ENCODE peak calls at places on chromosomes 4 and X, in four cellular contexts. One of them, this sample, is unnamed. For H3K4me1, the result is how much of the 10 kb centered on the place peaks cover.

GRCh38 chr4:24160358-24160757 is 270.5 kb upstream of the PPARGC1A start:
- DNase-seq in IMR-90: no peak
- DNase-seq in HCT116: no peak
- DNase-seq in upper lobe of left lung: no peak
- DNase-seq in this sample: no peak

GRCh38 chr4:173013232-173013932 is 155.2 kb upstream of the GALNT7 start:
- DNase-seq in IMR-90: peak
- DNase-seq in upper lobe of left lung: no peak
- DNase-seq in HCT116: no peak
- DNase-seq in this sample: no peak

GRCh38 chr4:156362581-156362980 is 408.9 kb upstream of the CTSO start:
- DNase-seq in IMR-90: peak
- DNase-seq in HCT116: no peak
- DNase-seq in upper lobe of left lung: no peak
- DNase-seq in this sample: no peak

GRCh38 chrX:97400492-97400891 is 516.8 kb downstream of the RPA4 start:
- DNase-seq in HCT116: no peak
- DNase-seq in upper lobe of left lung: no peak
- DNase-seq in IMR-90: no peak
- DNase-seq in this sample: no peak

GRCh38 chr4:143773998-143774898 is 73.8 kb upstream of the FREM3 start:
- DNase-seq in IMR-90: peak
- DNase-seq in HCT116: peak
- DNase-seq in upper lobe of left lung: peak
- DNase-seq in this sample: no peak

GRCh38 chrX:109934434-109934833 is 68.5 kb upstream of the TMEM164 start:
- DNase-seq in IMR-90: peak
- DNase-seq in HCT116: no peak
- DNase-seq in upper lobe of left lung: no peak
- DNase-seq in this sample: no peak

GRCh38 chrX:130024127-130024526 is 41.7 kb downstream of the BCORL1 start:
- DNase-seq in HCT116: peak
- DNase-seq in upper lobe of left lung: peak
- DNase-seq in IMR-90: peak
- DNase-seq in this sample: no peak

GRCh38 chr4:176034498-176034897 is 31.1 kb upstream of the WDR17 start:
- DNase-seq in upper lobe of left lung: no peak
- DNase-seq in IMR-90: peak
- DNase-seq in HCT116: peak
- DNase-seq in this sample: no peak

GRCh38 chr4:24674279-24674678 is 89.9 kb upstream of the DHX15 start:
- DNase-seq in HCT116: no peak
- DNase-seq in upper lobe of left lung: no peak
- DNase-seq in IMR-90: no peak
- DNase-seq in this sample: no peak

GRCh38 chr4:55947912-55948725 is 626 bp upstream of the CEP135 start:
- DNase-seq in HCT116: peak
- DNase-seq in IMR-90: peak
- DNase-seq in upper lobe of left lung: peak
- DNase-seq in this sample: no peak

GRCh38 chrX:112832481-112833095 is 8.0 kb downstream of the AMOT start:
- DNase-seq in IMR-90: peak
- DNase-seq in HCT116: peak
- DNase-seq in upper lobe of left lung: peak
- DNase-seq in this sample: no peak

GRCh38 chrX:124421898-124422622 is 75.7 kb downstream of the SH2D1A start:
- DNase-seq in upper lobe of left lung: no peak
- DNase-seq in IMR-90: no peak
- DNase-seq in HCT116: no peak
- DNase-seq in this sample: no peak

GRCh38 chr4:133152330-133152791 is 3.3 kb downstream of the PCDH10 start:
- DNase-seq in IMR-90: no peak
- DNase-seq in upper lobe of left lung: no peak
- DNase-seq in HCT116: no peak
- DNase-seq in this sample: no peak

GRCh38 chr4:133997440-133997839 is 204.1 kb downstream of the PABPC4L start:
- DNase-seq in IMR-90: peak
- DNase-seq in upper lobe of left lung: no peak
- DNase-seq in HCT116: no peak
- DNase-seq in this sample: no peak

GRCh38 chr4:76605099-76605563 is 170.1 kb downstream of the SHROOM3 start:
- DNase-seq in HCT116: no peak
- DNase-seq in IMR-90: peak
- DNase-seq in upper lobe of left lung: no peak
- DNase-seq in this sample: no peak

GRCh38 chrX:107632291-107632690 is 4.0 kb downstream of the PRPS1 start:
- DNase-seq in IMR-90: no peak
- DNase-seq in upper lobe of left lung: no peak
- DNase-seq in HCT116: no peak
- DNase-seq in this sample: no peak

GRCh38 chr4:106704253-106704870 is 331.8 kb downstream of the DKK2 start:
- DNase-seq in upper lobe of left lung: no peak
- DNase-seq in HCT116: no peak
- DNase-seq in IMR-90: no peak
- DNase-seq in this sample: no peak

GRCh38 chr4:32148120-32148666 is 1428.0 kb downstream of the PCDH7 start:
- DNase-seq in HCT116: no peak
- DNase-seq in IMR-90: no peak
- DNase-seq in upper lobe of left lung: no peak
- DNase-seq in this sample: no peak

GRCh38 chr4:10006236-10006603 is 15.1 kb downstream of the SLC2A9 start:
- DNase-seq in HCT116: no peak
- DNase-seq in IMR-90: no peak
- DNase-seq in upper lobe of left lung: peak
- DNase-seq in this sample: no peak

GRCh38 chr4:104722467-104722866 is 227.8 kb upstream of the CXXC4 start:
- DNase-seq in HCT116: no peak
- DNase-seq in upper lobe of left lung: no peak
- DNase-seq in IMR-90: no peak
- DNase-seq in this sample: no peak

GRCh38 chr4:10173754-10174749 is 57.5 kb upstream of the WDR1 start:
- DNase-seq in IMR-90: no peak
- DNase-seq in HCT116: no peak
- DNase-seq in upper lobe of left lung: peak
- DNase-seq in this sample: no peak

GRCh38 chr4:153520871-153521329 is 54.7 kb downstream of the TMEM131L start:
- DNase-seq in upper lobe of left lung: no peak
- DNase-seq in IMR-90: no peak
- DNase-seq in HCT116: no peak
- DNase-seq in this sample: no peak

GRCh38 chr4:68655764-68656444 is 14.5 kb downstream of the UGT2B15 start:
- DNase-seq in upper lobe of left lung: no peak
- DNase-seq in HCT116: no peak
- DNase-seq in IMR-90: no peak
- DNase-seq in this sample: no peak

GRCh38 chr4:14178421-14178820 is 550.9 kb upstream of the BOD1L1 start:
- DNase-seq in IMR-90: peak
- DNase-seq in upper lobe of left lung: no peak
- DNase-seq in HCT116: no peak
- DNase-seq in this sample: no peak

GRCh38 chrX:45758319-45758718 is 557.6 kb upstream of the DIPK2B start:
- DNase-seq in IMR-90: peak
- DNase-seq in upper lobe of left lung: peak
- DNase-seq in HCT116: no peak
- DNase-seq in this sample: no peak

GRCh38 chr4:88006956-88007303 is 505 bp upstream of the PKD2 start:
- DNase-seq in HCT116: no peak
- DNase-seq in IMR-90: no peak
- DNase-seq in upper lobe of left lung: no peak
- DNase-seq in this sample: no peak

GRCh38 chrX:6460893-6461490 is 73.9 kb downstream of the VCX3A start:
- DNase-seq in IMR-90: no peak
- DNase-seq in upper lobe of left lung: no peak
- DNase-seq in HCT116: no peak
- DNase-seq in this sample: no peak

GRCh38 chrX:120768681-120769080 is 107.0 kb downstream of the CT47B1 start:
- DNase-seq in upper lobe of left lung: no peak
- DNase-seq in IMR-90: peak
- DNase-seq in HCT116: no peak
- DNase-seq in this sample: no peak

GRCh38 chr4:161273607-161274006 is 890.2 kb downstream of the FSTL5 start:
- DNase-seq in upper lobe of left lung: no peak
- DNase-seq in HCT116: no peak
- DNase-seq in IMR-90: no peak
- DNase-seq in this sample: no peak

GRCh38 chr4:19051751-19052296 is 1030.3 kb upstream of the LCORL start:
- DNase-seq in upper lobe of left lung: no peak
- DNase-seq in IMR-90: no peak
- DNase-seq in HCT116: no peak
- DNase-seq in this sample: no peak

GRCh38 chr4:184313710-184314659 is 96.3 kb upstream of the ENPP6 start:
- DNase-seq in upper lobe of left lung: peak
- DNase-seq in HCT116: no peak
- DNase-seq in IMR-90: no peak
- DNase-seq in this sample: no peak

GRCh38 chr4:20512053-20512810 is 188.0 kb upstream of the PACRGL start:
- DNase-seq in HCT116: no peak
- DNase-seq in upper lobe of left lung: no peak
- DNase-seq in IMR-90: no peak
- DNase-seq in this sample: no peak

GRCh38 chrX:48937065-48937907 is 18.5 kb upstream of the PIM2 start:
- DNase-seq in HCT116: no peak
- DNase-seq in IMR-90: no peak
- DNase-seq in upper lobe of left lung: peak
- DNase-seq in this sample: no peak

GRCh38 chrX:131792789-131793462 is 230.2 kb upstream of the STK26 start:
- DNase-seq in upper lobe of left lung: peak
- DNase-seq in HCT116: no peak
- DNase-seq in IMR-90: peak
- DNase-seq in this sample: no peak

DNA sequence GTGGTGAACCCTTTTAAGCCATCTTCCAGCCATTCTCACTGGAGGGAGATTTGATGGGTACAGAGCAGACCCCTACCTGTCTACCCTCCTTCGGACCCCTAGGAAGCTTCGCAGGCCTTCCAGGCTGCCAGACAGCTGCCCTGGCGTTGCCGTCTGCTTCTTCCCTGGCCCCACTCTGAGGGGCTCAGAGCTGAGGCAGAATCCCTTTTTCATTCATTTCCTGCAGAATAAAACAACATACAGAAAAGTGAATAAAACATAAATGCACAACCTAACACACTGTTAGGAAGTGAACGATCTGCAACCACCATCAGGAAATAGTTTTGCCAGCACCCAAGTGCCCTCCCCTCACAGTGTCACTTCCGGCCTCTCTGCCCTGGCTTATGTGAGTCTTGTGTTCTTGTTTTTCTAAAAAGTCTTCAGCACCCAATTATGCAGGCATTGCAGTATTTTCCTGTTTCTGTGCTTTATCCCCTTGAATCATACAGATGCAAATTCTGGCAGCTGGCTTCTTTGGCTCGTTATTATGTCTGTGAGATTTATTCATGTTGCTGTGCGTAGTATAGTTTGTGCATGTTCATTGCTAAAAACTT is 5.6 kb upstream of the ADD1 start:
- DNase-seq in HCT116: no peak
- DNase-seq in IMR-90: peak
- DNase-seq in upper lobe of left lung: peak
- DNase-seq in this sample: peak
- H3K4me1 ChIP-seq in HCT116: under half
- H3K4me1 ChIP-seq in IMR-90: under half
- H3K4me1 ChIP-seq in upper lobe of left lung: under half
- H3K4me1 ChIP-seq in this sample: under half

GRCh38 chr4:17111436-17111835 is 213.0 kb upstream of the LDB2 start:
- DNase-seq in upper lobe of left lung: no peak
- DNase-seq in HCT116: no peak
- DNase-seq in IMR-90: no peak
- DNase-seq in this sample: no peak

GRCh38 chr4:17109126-17109525 is 210.7 kb upstream of the LDB2 start:
- DNase-seq in HCT116: no peak
- DNase-seq in upper lobe of left lung: no peak
- DNase-seq in IMR-90: no peak
- DNase-seq in this sample: no peak

GRCh38 chr4:17117746-17118145 is 219.3 kb upstream of the LDB2 start:
- DNase-seq in IMR-90: peak
- DNase-seq in upper lobe of left lung: no peak
- DNase-seq in HCT116: no peak
- DNase-seq in this sample: no peak

GRCh38 chr4:17115546-17115945 is 217.1 kb upstream of the LDB2 start:
- DNase-seq in IMR-90: no peak
- DNase-seq in HCT116: no peak
- DNase-seq in upper lobe of left lung: no peak
- DNase-seq in this sample: no peak

GRCh38 chr4:17111959-17112659 is 213.7 kb upstream of the LDB2 start:
- DNase-seq in upper lobe of left lung: no peak
- DNase-seq in IMR-90: no peak
- DNase-seq in HCT116: no peak
- DNase-seq in this sample: no peak
- TF ChIP-seq CTCF in upper lobe of left lung: no peak
- TF ChIP-seq CTCF in IMR-90: peak
- TF ChIP-seq CTCF in HCT116: peak
- TF ChIP-seq CTCF in this sample: no peak

DNA sequence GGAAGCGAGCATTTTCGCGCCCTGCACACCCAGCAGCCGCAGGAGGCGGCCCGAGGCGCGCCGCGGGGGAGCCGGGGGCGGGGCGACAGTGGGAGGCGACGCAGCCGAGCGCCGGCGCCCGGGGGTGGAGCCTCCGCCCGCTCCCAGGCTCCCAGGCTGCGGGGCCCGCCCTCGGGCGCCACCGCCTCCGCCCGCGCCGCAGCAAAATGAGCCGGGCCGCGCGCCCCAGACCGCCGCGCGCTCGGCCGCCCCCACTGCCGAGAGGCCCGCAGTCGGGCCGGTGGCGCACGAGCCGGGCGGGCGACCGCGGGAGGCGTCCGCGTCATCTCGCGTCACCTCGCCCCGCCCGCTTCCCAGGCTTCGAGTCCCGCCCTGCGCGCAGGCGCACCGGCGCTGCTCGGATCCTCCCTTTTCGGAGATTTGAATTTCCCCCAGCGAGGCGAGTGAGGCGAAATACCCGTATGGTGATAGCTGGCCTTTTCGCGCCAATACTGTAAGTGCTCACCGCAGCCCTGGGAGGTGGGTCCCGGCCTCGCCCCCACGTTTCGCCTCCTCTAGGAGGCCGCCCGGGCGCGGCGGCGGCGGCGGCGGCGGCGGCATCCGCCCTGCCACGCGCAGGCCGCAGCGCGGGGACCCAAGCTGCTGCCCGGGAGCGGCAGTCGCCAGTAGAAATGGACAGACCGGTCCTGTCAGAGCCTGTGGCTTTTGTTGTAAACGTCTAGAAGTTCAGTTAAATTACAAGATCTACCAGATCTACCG is at the start of gene TMEM187:
- DNase-seq in upper lobe of left lung: peak
- DNase-seq in HCT116: peak
- DNase-seq in IMR-90: peak
- DNase-seq in this sample: no peak
- TF ChIP-seq POLR2A in upper lobe of left lung: peak
- TF ChIP-seq POLR2A in HCT116: peak
- TF ChIP-seq POLR2A in IMR-90: peak
- TF ChIP-seq POLR2A in this sample: peak

DNA sequence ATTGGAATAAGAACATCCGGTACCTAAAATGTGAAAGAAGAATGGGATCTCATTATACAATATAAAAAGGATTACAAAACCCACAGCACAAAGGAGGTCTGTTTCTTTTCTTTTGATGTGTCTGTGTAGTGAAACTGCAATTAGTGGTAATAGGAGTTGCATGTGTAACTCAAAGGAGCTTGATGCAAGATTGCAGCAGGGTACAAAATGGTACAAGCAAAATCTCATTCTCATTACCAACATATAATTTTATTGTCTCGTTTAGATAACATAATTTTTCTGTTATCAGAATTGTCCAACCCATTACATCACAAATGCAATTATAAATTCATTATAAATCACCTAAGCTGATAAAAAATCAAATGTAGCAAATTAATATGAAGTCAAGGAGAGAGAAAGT is 47.1 kb upstream of the CCSER1 start:
- DNase-seq in HCT116: no peak
- DNase-seq in upper lobe of left lung: no peak
- DNase-seq in IMR-90: no peak
- DNase-seq in this sample: no peak
- H3K4me1 ChIP-seq in HCT116: under half
- H3K4me1 ChIP-seq in upper lobe of left lung: under half
- H3K4me1 ChIP-seq in IMR-90: under half
- H3K4me1 ChIP-seq in this sample: under half

This sample was measured in vagina.